ENCODE peak calls at places on chromosomes 13 and 19, in six cellular contexts. One of them, this sample, is unnamed.

GRCh38 chr19:41844601-41845000 is at the start of gene LYPD4:
- DNase-seq in OCI-LY7: no peak
- DNase-seq in NCI-H774: no peak
- DNase-seq in stimulated activated CD4-positive, alpha-beta T cell treated with anti-CD3 and anti-CD28 coated beads, Interleukin-15, amount 100 ng/mL, for 24 hours: peak
- DNase-seq in NCI-H1105: no peak
- DNase-seq in left colon: no peak
- DNase-seq in this sample: no peak

GRCh38 chr13:98675837-98676236 is 76.6 kb downstream of the SLC15A1 start:
- DNase-seq in OCI-LY7: no peak
- DNase-seq in NCI-H774: no peak
- DNase-seq in stimulated activated CD4-positive, alpha-beta T cell treated with anti-CD3 and anti-CD28 coated beads, Interleukin-15, amount 100 ng/mL, for 24 hours: no peak
- DNase-seq in NCI-H1105: no peak
- DNase-seq in left colon: no peak
- DNase-seq in this sample: no peak

GRCh38 chr19:4172861-4173473 is 9.4 kb downstream of the SIRT6 start:
- DNase-seq in OCI-LY7: no peak
- DNase-seq in NCI-H774: no peak
- DNase-seq in stimulated activated CD4-positive, alpha-beta T cell treated with anti-CD3 and anti-CD28 coated beads, Interleukin-15, amount 100 ng/mL, for 24 hours: peak
- DNase-seq in NCI-H1105: peak
- DNase-seq in left colon: peak
- DNase-seq in this sample: no peak

GRCh38 chr19:42325896-42326771 is 699 bp downstream of the MEGF8 start:
- DNase-seq in OCI-LY7: peak
- DNase-seq in NCI-H774: no peak
- DNase-seq in stimulated activated CD4-positive, alpha-beta T cell treated with anti-CD3 and anti-CD28 coated beads, Interleukin-15, amount 100 ng/mL, for 24 hours: peak
- DNase-seq in NCI-H1105: no peak
- DNase-seq in left colon: peak
- DNase-seq in this sample: no peak

GRCh38 chr13:33283195-33283910 is 2.2 kb downstream of the STARD13 start:
- DNase-seq in OCI-LY7: no peak
- DNase-seq in NCI-H774: no peak
- DNase-seq in stimulated activated CD4-positive, alpha-beta T cell treated with anti-CD3 and anti-CD28 coated beads, Interleukin-15, amount 100 ng/mL, for 24 hours: no peak
- DNase-seq in NCI-H1105: no peak
- DNase-seq in left colon: no peak
- DNase-seq in this sample: no peak

GRCh38 chr19:15243236-15243957 is 11.1 kb upstream of the EPHX3 start:
- DNase-seq in OCI-LY7: no peak
- DNase-seq in NCI-H774: no peak
- DNase-seq in stimulated activated CD4-positive, alpha-beta T cell treated with anti-CD3 and anti-CD28 coated beads, Interleukin-15, amount 100 ng/mL, for 24 hours: no peak
- DNase-seq in NCI-H1105: no peak
- DNase-seq in left colon: no peak
- DNase-seq in this sample: no peak

GRCh38 chr13:31409678-31410356 is 210.0 kb downstream of the B3GLCT start:
- DNase-seq in OCI-LY7: peak
- DNase-seq in NCI-H774: no peak
- DNase-seq in stimulated activated CD4-positive, alpha-beta T cell treated with anti-CD3 and anti-CD28 coated beads, Interleukin-15, amount 100 ng/mL, for 24 hours: no peak
- DNase-seq in NCI-H1105: no peak
- DNase-seq in left colon: no peak
- DNase-seq in this sample: no peak

GRCh38 chr19:14536926-14537692 is 7.7 kb downstream of the TECR start:
- DNase-seq in OCI-LY7: peak
- DNase-seq in NCI-H774: no peak
- DNase-seq in stimulated activated CD4-positive, alpha-beta T cell treated with anti-CD3 and anti-CD28 coated beads, Interleukin-15, amount 100 ng/mL, for 24 hours: peak
- DNase-seq in NCI-H1105: no peak
- DNase-seq in left colon: peak
- DNase-seq in this sample: no peak

GRCh38 chr19:4403005-4403761 is 743 bp downstream of the CHAF1A start:
- DNase-seq in OCI-LY7: peak
- DNase-seq in NCI-H774: no peak
- DNase-seq in stimulated activated CD4-positive, alpha-beta T cell treated with anti-CD3 and anti-CD28 coated beads, Interleukin-15, amount 100 ng/mL, for 24 hours: no peak
- DNase-seq in NCI-H1105: no peak
- DNase-seq in left colon: peak
- DNase-seq in this sample: no peak

GRCh38 chr19:33564836-33565338 is 43.3 kb upstream of the PEPD start:
- DNase-seq in OCI-LY7: no peak
- DNase-seq in NCI-H774: no peak
- DNase-seq in stimulated activated CD4-positive, alpha-beta T cell treated with anti-CD3 and anti-CD28 coated beads, Interleukin-15, amount 100 ng/mL, for 24 hours: no peak
- DNase-seq in NCI-H1105: no peak
- DNase-seq in left colon: no peak
- DNase-seq in this sample: no peak

GRCh38 chr19:35556846-35557538 is 6.5 kb downstream of the ATP4A start:
- DNase-seq in OCI-LY7: no peak
- DNase-seq in NCI-H774: no peak
- DNase-seq in stimulated activated CD4-positive, alpha-beta T cell treated with anti-CD3 and anti-CD28 coated beads, Interleukin-15, amount 100 ng/mL, for 24 hours: no peak
- DNase-seq in NCI-H1105: no peak
- DNase-seq in left colon: no peak
- DNase-seq in this sample: no peak

GRCh38 chr13:21088534-21088933 is 27.1 kb upstream of the LATS2 start:
- DNase-seq in OCI-LY7: no peak
- DNase-seq in NCI-H774: no peak
- DNase-seq in stimulated activated CD4-positive, alpha-beta T cell treated with anti-CD3 and anti-CD28 coated beads, Interleukin-15, amount 100 ng/mL, for 24 hours: no peak
- DNase-seq in NCI-H1105: no peak
- DNase-seq in left colon: no peak
- DNase-seq in this sample: no peak

GRCh38 chr13:30159446-30159839 is 147.9 kb downstream of the KATNAL1 start:
- DNase-seq in OCI-LY7: no peak
- DNase-seq in NCI-H774: no peak
- DNase-seq in stimulated activated CD4-positive, alpha-beta T cell treated with anti-CD3 and anti-CD28 coated beads, Interleukin-15, amount 100 ng/mL, for 24 hours: peak
- DNase-seq in NCI-H1105: no peak
- DNase-seq in left colon: no peak
- DNase-seq in this sample: no peak

GRCh38 chr13:28754698-28755545 is 36.2 kb upstream of the SLC46A3 start:
- DNase-seq in OCI-LY7: peak
- DNase-seq in NCI-H774: no peak
- DNase-seq in stimulated activated CD4-positive, alpha-beta T cell treated with anti-CD3 and anti-CD28 coated beads, Interleukin-15, amount 100 ng/mL, for 24 hours: peak
- DNase-seq in NCI-H1105: no peak
- DNase-seq in left colon: peak
- DNase-seq in this sample: no peak

GRCh38 chr13:41401371-41401770 is 56.0 kb upstream of the RGCC start:
- DNase-seq in OCI-LY7: peak
- DNase-seq in NCI-H774: no peak
- DNase-seq in stimulated activated CD4-positive, alpha-beta T cell treated with anti-CD3 and anti-CD28 coated beads, Interleukin-15, amount 100 ng/mL, for 24 hours: peak
- DNase-seq in NCI-H1105: no peak
- DNase-seq in left colon: no peak
- DNase-seq in this sample: no peak

GRCh38 chr13:35283856-35284255 is 192.6 kb downstream of the MAB21L1 start:
- DNase-seq in OCI-LY7: no peak
- DNase-seq in NCI-H774: peak
- DNase-seq in stimulated activated CD4-positive, alpha-beta T cell treated with anti-CD3 and anti-CD28 coated beads, Interleukin-15, amount 100 ng/mL, for 24 hours: no peak
- DNase-seq in NCI-H1105: peak
- DNase-seq in left colon: no peak
- DNase-seq in this sample: no peak

GRCh38 chr19:33125929-33126388 is 6.0 kb upstream of the WDR88 start:
- DNase-seq in OCI-LY7: peak
- DNase-seq in NCI-H774: peak
- DNase-seq in stimulated activated CD4-positive, alpha-beta T cell treated with anti-CD3 and anti-CD28 coated beads, Interleukin-15, amount 100 ng/mL, for 24 hours: peak
- DNase-seq in NCI-H1105: peak
- DNase-seq in left colon: peak
- DNase-seq in this sample: peak

GRCh38 chr19:16376649-16377048 is 52.0 kb downstream of the KLF2 start:
- DNase-seq in OCI-LY7: peak
- DNase-seq in NCI-H774: no peak
- DNase-seq in stimulated activated CD4-positive, alpha-beta T cell treated with anti-CD3 and anti-CD28 coated beads, Interleukin-15, amount 100 ng/mL, for 24 hours: peak
- DNase-seq in NCI-H1105: no peak
- DNase-seq in left colon: no peak
- DNase-seq in this sample: no peak

GRCh38 chr19:55590621-55591020 is 8.7 kb downstream of the FIZ1 start:
- DNase-seq in OCI-LY7: peak
- DNase-seq in NCI-H774: no peak
- DNase-seq in stimulated activated CD4-positive, alpha-beta T cell treated with anti-CD3 and anti-CD28 coated beads, Interleukin-15, amount 100 ng/mL, for 24 hours: peak
- DNase-seq in NCI-H1105: no peak
- DNase-seq in left colon: no peak
- DNase-seq in this sample: peak

GRCh38 chr19:20472854-20473253 is 92.7 kb downstream of the ZNF737 start:
- DNase-seq in OCI-LY7: no peak
- DNase-seq in NCI-H774: no peak
- DNase-seq in stimulated activated CD4-positive, alpha-beta T cell treated with anti-CD3 and anti-CD28 coated beads, Interleukin-15, amount 100 ng/mL, for 24 hours: no peak
- DNase-seq in NCI-H1105: no peak
- DNase-seq in left colon: no peak
- DNase-seq in this sample: no peak